ENCODE peak calls at places on chromosomes 1 and 21, in four cellular contexts. X is left ventricle myocardium inferior; O is stimulated activated naive CD8-positive, alpha-beta T cell treated with anti-CD3 and anti-CD28 coated beads, Interleukin-15, Interleukin-2, amounts not matched to agents 100 U/mL and 50 U/mL, for 24 hours; Y is iPS DF 19.7. F is an unnamed sample.

GRCh38 chr21:45427331-45428271 is 22.6 kb downstream of the COL18A1 start:
- DNase-seq in Y (no peak), O (no peak), X (peak; percentile 42), F (peak; percentile 98)

GRCh38 chr1:175075572-175076568 is 8.2 kb downstream of the TNN start:
- DNase-seq in X (no peak), O (no peak), Y (no peak), F (no peak)

GRCh38 chr21:14766241-14766640 is 220.1 kb upstream of the SAMSN1 start:
- DNase-seq in X (no peak), O (no peak), Y (peak; percentile 15), F (no peak)

GRCh38 chr1:54572236-54572850 is 24.3 kb downstream of the ACOT11 start:
- DNase-seq in X (no peak), O (no peak), Y (no peak), F (no peak)

GRCh38 chr1:12464028-12464427 is 154.0 kb downstream of the DHRS3 start:
- DNase-seq in O (no peak), Y (no peak), X (no peak), F (no peak)

GRCh38 chr1:171739646-171740045 is 2.2 kb downstream of the VAMP4 start:
- DNase-seq in X (no peak), O (no peak), Y (no peak), F (no peak)

GRCh38 chr1:31677401-31677800 is 26.4 kb downstream of the COL16A1 start:
- DNase-seq in X (no peak), Y (no peak), O (no peak), F (no peak)

GRCh38 chr1:201447911-201448871 is 20.8 kb downstream of the PHLDA3 start:
- DNase-seq in X (peak; percentile 81), O (peak; percentile 78), Y (no peak), F (peak; percentile 60)

GRCh38 chr1:17215545-17215890 is 10.6 kb downstream of the PADI1 start:
- DNase-seq in O (no peak), Y (no peak), X (no peak), F (peak; percentile 65)

GRCh38 chr21:39082656-39083376 is 100.4 kb downstream of the PSMG1 start:
- DNase-seq in X (no peak), O (no peak), Y (peak; percentile 12), F (no peak)

GRCh38 chr1:226482975-226483660 is 65.4 kb upstream of the STUM start:
- DNase-seq in Y (no peak), X (no peak), O (no peak), F (peak; percentile 25)

GRCh38 chr21:36155603-36156338 is 853 bp upstream of the DOP1B start:
- DNase-seq in Y (no peak), O (no peak), X (peak; percentile 21), F (no peak)

GRCh38 chr1:205929812-205930577 is 13.3 kb downstream of the SLC26A9 start:
- DNase-seq in X (no peak), Y (no peak), O (no peak), F (no peak)

GRCh38 chr1:201565024-201565730 is 26.2 kb downstream of the NAV1 start:
- DNase-seq in X (peak; percentile 36), O (no peak), Y (no peak), F (no peak)

GRCh38 chr1:204188959-204189639 is 7.2 kb downstream of the KISS1 start:
- DNase-seq in X (no peak), O (no peak), Y (no peak), F (no peak)

GRCh38 chr1:2132222-2133038 is 62.1 kb downstream of the FAAP20 start:
- DNase-seq in Y (no peak), X (peak; percentile 30), O (peak; percentile 43), F (no peak)

GRCh38 chr1:226632169-226632884 is 83.8 kb downstream of the STUM start:
- DNase-seq in X (no peak), O (no peak), Y (no peak), F (no peak)

GRCh38 chr21:42844411-42845113 is 34.8 kb downstream of the WDR4 start:
- DNase-seq in O (no peak), X (peak; percentile 69), Y (no peak), F (no peak)

GRCh38 chr1:85611856-85612255 is 31.3 kb downstream of the CCN1 start:
- DNase-seq in Y (no peak), X (no peak), O (no peak), F (peak; percentile 100)

GRCh38 chr1:43822040-43822439 is 111.6 kb upstream of the ARTN start:
- DNase-seq in O (no peak), Y (no peak), X (no peak), F (peak; percentile 97)

GRCh38 chr1:44594871-44595735 is 79.2 kb downstream of the TMEM53 start:
- DNase-seq in Y (no peak), X (peak; percentile 77), O (peak; percentile 90), F (peak; percentile 33)

GRCh38 chr1:205312866-205313680 is 8.5 kb downstream of the NUAK2 start:
- DNase-seq in Y (no peak), O (no peak), X (no peak), F (no peak)

GRCh38 chr1:155940993-155941844 is at the start of gene RXFP4:
- DNase-seq in X (no peak), Y (no peak), O (peak; percentile 47), F (no peak)

GRCh38 chr1:221174598-221174997 is 295.4 kb downstream of the HLX start:
- DNase-seq in X (peak; percentile 73), Y (no peak), O (no peak), F (no peak)

GRCh38 chr1:25546193-25546592 is 2.8 kb downstream of the LDLRAP1 start:
- DNase-seq in X (no peak), Y (no peak), O (no peak), F (no peak)

GRCh38 chr1:218299416-218299815 is 14.3 kb downstream of the RRP15 start:
- DNase-seq in O (no peak), X (no peak), Y (no peak), F (peak; percentile 33)

GRCh38 chr1:148317288-148317985 is 165.4 kb upstream of the NBPF11 start:
- DNase-seq in X (no peak), Y (no peak), O (no peak), F (no peak)

GRCh38 chr1:94825936-94826335 is 5.8 kb downstream of the SLC44A3 start:
- DNase-seq in O (no peak), X (no peak), Y (no peak), F (no peak)

GRCh38 chr1:37391181-37391949 is 83.0 kb upstream of the ZC3H12A start:
- DNase-seq in X (no peak), Y (no peak), O (no peak), F (no peak)

GRCh38 chr1:231844986-231845502 is 218.5 kb downstream of the DISC1 start:
- DNase-seq in X (no peak), Y (no peak), O (no peak), F (peak; percentile 70)

F was measured in RCC 7860.